ENCODE peak calls at places on chromosome 18, in ten cellular contexts. One of them, this sample, is unnamed.

GRCh38 chr18:7521226-7521856 is 45.8 kb upstream of the PTPRM start:
- DNase-seq in fibroblast of lung: no peak
- DNase-seq in neural crest cell: no peak
- DNase-seq in MCF 10A: no peak
- DNase-seq in choroid plexus epithelial cell: no peak
- DNase-seq in AG09319: no peak
- DNase-seq in A673: no peak
- DNase-seq in GM10248: no peak
- DNase-seq in B cell: no peak
- DNase-seq in suprapubic skin: no peak
- DNase-seq in this sample: no peak

GRCh38 chr18:25672490-25672889 is 320.5 kb upstream of the ZNF521 start:
- DNase-seq in fibroblast of lung: no peak
- DNase-seq in neural crest cell: no peak
- DNase-seq in MCF 10A: no peak
- DNase-seq in choroid plexus epithelial cell: no peak
- DNase-seq in AG09319: no peak
- DNase-seq in A673: peak; percentile 3
- DNase-seq in GM10248: no peak
- DNase-seq in B cell: no peak
- DNase-seq in suprapubic skin: no peak
- DNase-seq in this sample: no peak

GRCh38 chr18:70781860-70782453 is 493.1 kb downstream of the SOCS6 start:
- DNase-seq in fibroblast of lung: peak; percentile 4
- DNase-seq in neural crest cell: peak; percentile 71
- DNase-seq in MCF 10A: peak; percentile 76
- DNase-seq in choroid plexus epithelial cell: peak; percentile 60
- DNase-seq in AG09319: no peak
- DNase-seq in A673: peak; percentile 84
- DNase-seq in GM10248: peak; percentile 31
- DNase-seq in B cell: peak; percentile 7
- DNase-seq in suprapubic skin: no peak
- DNase-seq in this sample: peak; percentile 51

GRCh38 chr18:2794159-2794558 is 52.6 kb upstream of the EMILIN2 start:
- DNase-seq in fibroblast of lung: no peak
- DNase-seq in neural crest cell: no peak
- DNase-seq in MCF 10A: no peak
- DNase-seq in choroid plexus epithelial cell: no peak
- DNase-seq in AG09319: no peak
- DNase-seq in A673: no peak
- DNase-seq in GM10248: no peak
- DNase-seq in B cell: no peak
- DNase-seq in suprapubic skin: no peak
- DNase-seq in this sample: no peak

GRCh38 chr18:49520661-49521145 is 33.7 kb upstream of the C18orf32 start:
- DNase-seq in fibroblast of lung: peak; percentile 32
- DNase-seq in neural crest cell: no peak
- DNase-seq in MCF 10A: peak; percentile 60
- DNase-seq in choroid plexus epithelial cell: peak; percentile 20
- DNase-seq in AG09319: peak; percentile 8
- DNase-seq in A673: peak; percentile 69
- DNase-seq in GM10248: no peak
- DNase-seq in B cell: no peak
- DNase-seq in suprapubic skin: no peak
- DNase-seq in this sample: no peak

GRCh38 chr18:8995096-8995495 is 107.4 kb upstream of the NDUFV2 start:
- DNase-seq in fibroblast of lung: no peak
- DNase-seq in neural crest cell: no peak
- DNase-seq in MCF 10A: no peak
- DNase-seq in choroid plexus epithelial cell: no peak
- DNase-seq in AG09319: no peak
- DNase-seq in A673: no peak
- DNase-seq in GM10248: no peak
- DNase-seq in B cell: no peak
- DNase-seq in suprapubic skin: no peak
- DNase-seq in this sample: no peak

GRCh38 chr18:31430072-31430471 is 17.5 kb upstream of the DSG3 start:
- DNase-seq in fibroblast of lung: no peak
- DNase-seq in neural crest cell: no peak
- DNase-seq in MCF 10A: no peak
- DNase-seq in choroid plexus epithelial cell: no peak
- DNase-seq in AG09319: no peak
- DNase-seq in A673: no peak
- DNase-seq in GM10248: no peak
- DNase-seq in B cell: no peak
- DNase-seq in suprapubic skin: no peak
- DNase-seq in this sample: no peak

GRCh38 chr18:8609711-8610441 is 639 bp downstream of the RAB12 start:
- DNase-seq in fibroblast of lung: no peak
- DNase-seq in neural crest cell: peak; percentile 10
- DNase-seq in MCF 10A: no peak
- DNase-seq in choroid plexus epithelial cell: no peak
- DNase-seq in AG09319: no peak
- DNase-seq in A673: no peak
- DNase-seq in GM10248: no peak
- DNase-seq in B cell: peak; percentile 28
- DNase-seq in suprapubic skin: peak; percentile 69
- DNase-seq in this sample: no peak

GRCh38 chr18:79896746-79897145 is 54.7 kb downstream of the SLC66A2 start:
- DNase-seq in fibroblast of lung: no peak
- DNase-seq in neural crest cell: no peak
- DNase-seq in MCF 10A: no peak
- DNase-seq in choroid plexus epithelial cell: no peak
- DNase-seq in AG09319: no peak
- DNase-seq in A673: no peak
- DNase-seq in GM10248: no peak
- DNase-seq in B cell: no peak
- DNase-seq in suprapubic skin: no peak
- DNase-seq in this sample: no peak

GRCh38 chr18:9403795-9404564 is 69.4 kb downstream of the TWSG1 start:
- DNase-seq in fibroblast of lung: no peak
- DNase-seq in neural crest cell: no peak
- DNase-seq in MCF 10A: no peak
- DNase-seq in choroid plexus epithelial cell: no peak
- DNase-seq in AG09319: no peak
- DNase-seq in A673: no peak
- DNase-seq in GM10248: no peak
- DNase-seq in B cell: no peak
- DNase-seq in suprapubic skin: no peak
- DNase-seq in this sample: no peak

GRCh38 chr18:13620206-13620672 is 106.1 kb downstream of the FAM210A start:
- DNase-seq in fibroblast of lung: no peak
- DNase-seq in neural crest cell: no peak
- DNase-seq in MCF 10A: no peak
- DNase-seq in choroid plexus epithelial cell: no peak
- DNase-seq in AG09319: no peak
- DNase-seq in A673: no peak
- DNase-seq in GM10248: no peak
- DNase-seq in B cell: no peak
- DNase-seq in suprapubic skin: no peak
- DNase-seq in this sample: no peak

GRCh38 chr18:596288-596881 is 403 bp upstream of the CLUL1 start:
- DNase-seq in fibroblast of lung: peak; percentile 11
- DNase-seq in neural crest cell: peak; percentile 13
- DNase-seq in MCF 10A: peak; percentile 52
- DNase-seq in choroid plexus epithelial cell: no peak
- DNase-seq in AG09319: no peak
- DNase-seq in A673: no peak
- DNase-seq in GM10248: peak; percentile 58
- DNase-seq in B cell: peak; percentile 34
- DNase-seq in suprapubic skin: no peak
- DNase-seq in this sample: peak; percentile 72

GRCh38 chr18:38688402-38688801 is 1122.8 kb upstream of the CELF4 start:
- DNase-seq in fibroblast of lung: no peak
- DNase-seq in neural crest cell: no peak
- DNase-seq in MCF 10A: peak; percentile 2
- DNase-seq in choroid plexus epithelial cell: no peak
- DNase-seq in AG09319: no peak
- DNase-seq in A673: no peak
- DNase-seq in GM10248: no peak
- DNase-seq in B cell: no peak
- DNase-seq in suprapubic skin: no peak
- DNase-seq in this sample: no peak

GRCh38 chr18:45201489-45201888 is 413.8 kb upstream of the SLC14A2 start:
- DNase-seq in fibroblast of lung: no peak
- DNase-seq in neural crest cell: no peak
- DNase-seq in MCF 10A: no peak
- DNase-seq in choroid plexus epithelial cell: no peak
- DNase-seq in AG09319: no peak
- DNase-seq in A673: no peak
- DNase-seq in GM10248: no peak
- DNase-seq in B cell: no peak
- DNase-seq in suprapubic skin: no peak
- DNase-seq in this sample: no peak

GRCh38 chr18:74397572-74397971 is 59.5 kb downstream of the DIPK1C start:
- DNase-seq in fibroblast of lung: no peak
- DNase-seq in neural crest cell: no peak
- DNase-seq in MCF 10A: no peak
- DNase-seq in choroid plexus epithelial cell: no peak
- DNase-seq in AG09319: no peak
- DNase-seq in A673: no peak
- DNase-seq in GM10248: no peak
- DNase-seq in B cell: no peak
- DNase-seq in suprapubic skin: no peak
- DNase-seq in this sample: no peak
- TF ChIP-seq CTCF in fibroblast of lung: no peak
- TF ChIP-seq CTCF in neural crest cell: no peak
- TF ChIP-seq CTCF in MCF 10A: no peak
- TF ChIP-seq CTCF in choroid plexus epithelial cell: no peak
- TF ChIP-seq CTCF in AG09319: no peak
- TF ChIP-seq CTCF in A673: no peak
- TF ChIP-seq CTCF in GM10248: no peak
- TF ChIP-seq CTCF in B cell: no peak
- TF ChIP-seq CTCF in suprapubic skin: no peak
- TF ChIP-seq CTCF in this sample: no peak

DNA sequence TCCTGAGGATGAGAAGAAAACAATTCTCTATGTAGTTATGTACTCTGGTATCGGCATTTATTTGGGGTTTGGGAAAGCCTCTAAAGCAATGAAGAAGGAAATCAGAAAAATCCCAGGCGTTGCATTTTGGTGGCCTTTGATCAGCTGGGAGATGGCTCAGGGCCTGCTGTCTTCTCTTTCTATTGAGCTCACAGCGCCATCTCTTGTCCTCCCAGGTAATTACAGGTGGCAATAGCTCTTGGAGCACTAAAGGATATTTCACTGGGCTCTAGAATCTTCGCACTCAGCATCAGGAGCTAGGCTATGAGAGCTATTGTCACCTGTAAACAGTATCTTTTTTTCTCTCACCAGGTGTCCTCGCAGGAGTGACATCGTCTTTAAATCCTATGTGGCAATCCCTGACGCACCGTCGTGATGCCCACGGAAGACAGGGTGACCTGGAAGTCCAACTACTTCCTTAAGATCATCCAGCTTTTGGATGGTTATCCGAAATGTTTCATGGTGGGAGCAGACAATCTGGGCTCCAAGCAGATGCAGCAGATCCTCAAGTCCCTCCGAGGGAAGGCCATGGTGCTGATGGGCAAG is 76.1 kb upstream of the PMAIP1 start:
- DNase-seq in fibroblast of lung: peak; percentile 59
- DNase-seq in neural crest cell: peak; percentile 73
- DNase-seq in MCF 10A: peak; percentile 83
- DNase-seq in choroid plexus epithelial cell: peak; percentile 90
- DNase-seq in AG09319: peak; percentile 77
- DNase-seq in A673: peak; percentile 80
- DNase-seq in GM10248: peak; percentile 53
- DNase-seq in B cell: no peak
- DNase-seq in suprapubic skin: peak; percentile 82
- DNase-seq in this sample: peak; percentile 50
- TF ChIP-seq CTCF in fibroblast of lung: peak; percentile 94
- TF ChIP-seq CTCF in neural crest cell: peak; percentile 88
- TF ChIP-seq CTCF in MCF 10A: peak; percentile 87
- TF ChIP-seq CTCF in choroid plexus epithelial cell: peak; percentile 92
- TF ChIP-seq CTCF in AG09319: peak; percentile 79
- TF ChIP-seq CTCF in A673: peak; percentile 83
- TF ChIP-seq CTCF in GM10248: peak; percentile 85
- TF ChIP-seq CTCF in B cell: peak; percentile 53
- TF ChIP-seq CTCF in suprapubic skin: peak; percentile 79
- TF ChIP-seq CTCF in this sample: peak; percentile 86

GRCh38 chr18:22335644-22336275 is 82.0 kb downstream of the CTAGE1 start:
- DNase-seq in fibroblast of lung: no peak
- DNase-seq in neural crest cell: no peak
- DNase-seq in MCF 10A: no peak
- DNase-seq in choroid plexus epithelial cell: no peak
- DNase-seq in AG09319: no peak
- DNase-seq in A673: no peak
- DNase-seq in GM10248: no peak
- DNase-seq in B cell: no peak
- DNase-seq in suprapubic skin: no peak
- DNase-seq in this sample: no peak

GRCh38 chr18:22337311-22337710 is 80.4 kb downstream of the CTAGE1 start:
- DNase-seq in fibroblast of lung: no peak
- DNase-seq in neural crest cell: no peak
- DNase-seq in MCF 10A: no peak
- DNase-seq in choroid plexus epithelial cell: peak; percentile 65
- DNase-seq in AG09319: no peak
- DNase-seq in A673: no peak
- DNase-seq in GM10248: no peak
- DNase-seq in B cell: no peak
- DNase-seq in suprapubic skin: no peak
- DNase-seq in this sample: no peak

GRCh38 chr18:22336406-22336805 is 81.3 kb downstream of the CTAGE1 start:
- DNase-seq in fibroblast of lung: no peak
- DNase-seq in neural crest cell: no peak
- DNase-seq in MCF 10A: no peak
- DNase-seq in choroid plexus epithelial cell: no peak
- DNase-seq in AG09319: no peak
- DNase-seq in A673: no peak
- DNase-seq in GM10248: no peak
- DNase-seq in B cell: no peak
- DNase-seq in suprapubic skin: no peak
- DNase-seq in this sample: no peak

GRCh38 chr18:22330508-22330907 is 87.2 kb downstream of the CTAGE1 start:
- DNase-seq in fibroblast of lung: no peak
- DNase-seq in neural crest cell: no peak
- DNase-seq in MCF 10A: no peak
- DNase-seq in choroid plexus epithelial cell: no peak
- DNase-seq in AG09319: no peak
- DNase-seq in A673: no peak
- DNase-seq in GM10248: no peak
- DNase-seq in B cell: no peak
- DNase-seq in suprapubic skin: no peak
- DNase-seq in this sample: no peak

GRCh38 chr18:22332590-22332989 is 85.1 kb downstream of the CTAGE1 start:
- DNase-seq in fibroblast of lung: no peak
- DNase-seq in neural crest cell: no peak
- DNase-seq in MCF 10A: no peak
- DNase-seq in choroid plexus epithelial cell: peak; percentile 28
- DNase-seq in AG09319: no peak
- DNase-seq in A673: peak; percentile 33
- DNase-seq in GM10248: no peak
- DNase-seq in B cell: no peak
- DNase-seq in suprapubic skin: no peak
- DNase-seq in this sample: no peak
- TF ChIP-seq CTCF in fibroblast of lung: no peak
- TF ChIP-seq CTCF in neural crest cell: peak; percentile 21
- TF ChIP-seq CTCF in MCF 10A: no peak
- TF ChIP-seq CTCF in choroid plexus epithelial cell: peak; percentile 39
- TF ChIP-seq CTCF in AG09319: no peak
- TF ChIP-seq CTCF in A673: peak; percentile 37
- TF ChIP-seq CTCF in GM10248: no peak
- TF ChIP-seq CTCF in B cell: no peak
- TF ChIP-seq CTCF in suprapubic skin: no peak
- TF ChIP-seq CTCF in this sample: peak; percentile 34

GRCh38 chr18:11047156-11047555 is 102.2 kb downstream of the PIEZO2 start:
- DNase-seq in fibroblast of lung: peak; percentile 50
- DNase-seq in neural crest cell: no peak
- DNase-seq in MCF 10A: no peak
- DNase-seq in choroid plexus epithelial cell: peak; percentile 58
- DNase-seq in AG09319: no peak
- DNase-seq in A673: no peak
- DNase-seq in GM10248: no peak
- DNase-seq in B cell: no peak
- DNase-seq in suprapubic skin: no peak
- DNase-seq in this sample: no peak
- TF ChIP-seq CTCF in fibroblast of lung: no peak
- TF ChIP-seq CTCF in neural crest cell: no peak
- TF ChIP-seq CTCF in MCF 10A: no peak
- TF ChIP-seq CTCF in choroid plexus epithelial cell: no peak
- TF ChIP-seq CTCF in AG09319: no peak
- TF ChIP-seq CTCF in A673: no peak
- TF ChIP-seq CTCF in GM10248: no peak
- TF ChIP-seq CTCF in B cell: no peak
- TF ChIP-seq CTCF in suprapubic skin: no peak
- TF ChIP-seq CTCF in this sample: no peak